ENCODE peak calls at places on chromosome 20, in nine cellular contexts. S is tibial artery; D is fibroblast of pulmonary artery; N is NCI-H1694 treated with DMSO at 0.1 percent for 48 hours; Q is HS-5; G is activated effector memory CD4-positive, alpha-beta T cell treated with Interleukin-2 at 50 U/mL for 16 hours; C is NCI-H69; Z is A673; T is amniotic stem cell. M is an unnamed sample.

GRCh38 chr20:34922654-34923381 is 32.8 kb downstream of the GSS start:
- DNase-seq in S (peak), D (peak), N (no peak), Q (peak), G (no peak), C (no peak), Z (no peak), T (peak), M (no peak)

GRCh38 chr20:38113401-38114325 is 51.4 kb downstream of the TGM2 start:
- DNase-seq in S (no peak), D (no peak), N (no peak), Q (no peak), G (no peak), C (peak), Z (peak), T (no peak), M (peak)

GRCh38 chr20:58174708-58175287 is 53.7 kb downstream of the ANKRD60 start:
- DNase-seq in S (peak), D (no peak), N (no peak), Q (no peak), G (no peak), C (peak), Z (no peak), T (no peak), M (peak)

GRCh38 chr20:910840-911770 is 5.0 kb downstream of the ANGPT4 start:
- DNase-seq in S (peak), D (no peak), N (no peak), Q (no peak), G (no peak), C (no peak), Z (no peak), T (no peak), M (no peak)

GRCh38 chr20:34874094-34874654 is 1.5 kb upstream of the GGT7 start:
- DNase-seq in S (peak), D (peak), N (peak), Q (peak), G (peak), C (peak), Z (peak), T (peak), M (peak)

GRCh38 chr20:38723069-38723981 is 961 bp upstream of the SLC32A1 start:
- DNase-seq in S (no peak), D (peak), N (no peak), Q (no peak), G (no peak), C (peak), Z (no peak), T (no peak), M (no peak)

GRCh38 chr20:6855806-6856205 is 88.3 kb downstream of the BMP2 start:
- DNase-seq in S (no peak), D (no peak), N (no peak), Q (no peak), G (no peak), C (peak), Z (no peak), T (no peak), M (no peak)

GRCh38 chr20:15061061-15061430 is 723.6 kb upstream of the FLRT3 start:
- DNase-seq in S (no peak), D (no peak), N (no peak), Q (no peak), G (no peak), C (no peak), Z (no peak), T (no peak), M (no peak)

GRCh38 chr20:5510446-5510845 is 193.7 kb upstream of the PROKR2 start:
- DNase-seq in S (no peak), D (peak), N (no peak), Q (no peak), G (no peak), C (no peak), Z (no peak), T (no peak), M (no peak)

GRCh38 chr20:36102809-36103596 is 51.5 kb upstream of the EPB41L1 start:
- DNase-seq in S (no peak), D (no peak), N (no peak), Q (no peak), G (no peak), C (peak), Z (no peak), T (no peak), M (peak)

GRCh38 chr20:49701313-49701731 is 12.4 kb downstream of the B4GALT5 start:
- DNase-seq in S (no peak), D (peak), N (peak), Q (no peak), G (no peak), C (peak), Z (no peak), T (no peak), M (no peak)

GRCh38 chr20:21048841-21049273 is 57.3 kb downstream of the LINC00237 start:
- DNase-seq in S (no peak), D (peak), N (no peak), Q (no peak), G (peak), C (peak), Z (peak), T (no peak), M (peak)

GRCh38 chr20:23658989-23659609 is 21.3 kb upstream of the CST3 start:
- DNase-seq in S (no peak), D (no peak), N (no peak), Q (no peak), G (no peak), C (no peak), Z (no peak), T (no peak), M (no peak)

M was measured in NCI-H82.